ENCODE peak calls at places on chromosome 11, in six cellular contexts. I is NCI-H748 treated with DMSO at 0.1 percent for 48 hours; E is transverse colon; D is stimulated activated CD4-positive, alpha-beta T cell treated with anti-CD3 and anti-CD28 coated beads, Interleukin-12 subunit alpha, Interleukin-12 subunit beta, amount 100 ng/mL, for 4 hours; X is ovary; J is A172. R is an unnamed sample.
A peak's percentile ranks its signal among the peaks of the same experiment; 100 is the strongest.

GRCh38 chr11:102451041-102451692 is 1.4 kb downstream of the TMEM123 start:
- DNase-seq in I (no peak), E (no peak), D (no peak), X (no peak), J (no peak), R (no peak)

GRCh38 chr11:66465371-66466224 is 1.1 kb upstream of the PELI3 start:
- DNase-seq in I (no peak), E (no peak), D (no peak), X (no peak), J (no peak), R (no peak)

GRCh38 chr11:118046051-118046963 is 30.6 kb upstream of the TMPRSS4 start:
- DNase-seq in I (no peak), E (no peak), D (no peak), X (no peak), J (no peak), R (no peak)

GRCh38 chr11:112238041-112238440 is 11.8 kb downstream of the PTS start:
- DNase-seq in I (no peak), E (no peak), D (no peak), X (no peak), J (no peak), R (no peak)

GRCh38 chr11:118892964-118893363 is 9.3 kb downstream of the CXCR5 start:
- DNase-seq in I (no peak), E (no peak), D (no peak), X (no peak), J (no peak), R (no peak)

GRCh38 chr11:11978792-11979486 is 29.5 kb downstream of the DKK3 start:
- DNase-seq in I (no peak), E (peak; percentile 29), D (no peak), X (peak; percentile 82), J (peak; percentile 95), R (peak; percentile 62)

GRCh38 chr11:129364143-129364654 is 11.4 kb upstream of the BARX2 start:
- DNase-seq in I (peak; percentile 60), E (peak; percentile 88), D (peak; percentile 69), X (peak; percentile 37), J (peak; percentile 72), R (peak; percentile 89)

GRCh38 chr11:100691886-100692285 is 4.8 kb downstream of the ARHGAP42 start:
- DNase-seq in I (no peak), E (no peak), D (no peak), X (no peak), J (no peak), R (no peak)

GRCh38 chr11:85941380-85941973 is 86.3 kb downstream of the CCDC83 start:
- DNase-seq in I (peak; percentile 26), E (peak; percentile 39), D (peak; percentile 21), X (peak; percentile 72), J (peak; percentile 49), R (peak; percentile 66)

GRCh38 chr11:133955091-133955846 is 1.5 kb downstream of the IGSF9B start:
- DNase-seq in I (no peak), E (peak; percentile 39), D (peak; percentile 33), X (peak; percentile 32), J (no peak), R (no peak)

GRCh38 chr11:61749607-61750217 is 2.7 kb upstream of the MYRF start:
- DNase-seq in I (no peak), E (no peak), D (no peak), X (no peak), J (no peak), R (no peak)

GRCh38 chr11:104164028-104164520 is at the start of gene PDGFD:
- DNase-seq in I (peak; percentile 23), E (peak; percentile 22), D (no peak), X (peak; percentile 83), J (peak; percentile 52), R (peak; percentile 86)

GRCh38 chr11:126328938-126329643 is 25.2 kb downstream of the DCPS start:
- DNase-seq in I (no peak), E (no peak), D (no peak), X (no peak), J (no peak), R (no peak)

GRCh38 chr11:123487157-123487744 is 57.2 kb downstream of the GRAMD1B start:
- DNase-seq in I (no peak), E (no peak), D (no peak), X (no peak), J (no peak), R (no peak)

GRCh38 chr11:66924272-66924671 is 33.9 kb downstream of the PC start:
- DNase-seq in I (no peak), E (no peak), D (no peak), X (no peak), J (no peak), R (no peak)

GRCh38 chr11:2518112-2518982 is 73.5 kb downstream of the KCNQ1 start:
- DNase-seq in I (no peak), E (peak; percentile 6), D (no peak), X (peak; percentile 6), J (no peak), R (peak; percentile 16)

GRCh38 chr11:9851366-9851765 is 187.5 kb downstream of the SWAP70 start:
- DNase-seq in I (no peak), E (no peak), D (no peak), X (no peak), J (peak; percentile 30), R (no peak)

R was measured in adrenal gland.